ENCODE peak calls at places on chromosomes 16 and 17, in six cellular contexts. One of them, this sample, is unnamed.
A peak's percentile ranks its signal among the peaks of the same experiment; 100 is the strongest.

GRCh38 chr17:29347831-29348281 is 42.3 kb upstream of the TAOK1 start:
- DNase-seq in H1: no peak
- DNase-seq in HCT116: no peak
- DNase-seq in K562: no peak
- DNase-seq in HepG2: no peak
- DNase-seq in GM12878: no peak
- DNase-seq in this sample: no peak

GRCh38 chr17:44848961-44849489 is 1.3 kb downstream of the HIGD1B start:
- DNase-seq in H1: no peak
- DNase-seq in HCT116: no peak
- DNase-seq in K562: no peak
- DNase-seq in HepG2: no peak
- DNase-seq in GM12878: no peak
- DNase-seq in this sample: no peak

GRCh38 chr17:17742133-17742621 is 60.9 kb downstream of the RAI1 start:
- DNase-seq in H1: no peak
- DNase-seq in HCT116: no peak
- DNase-seq in K562: no peak
- DNase-seq in HepG2: no peak
- DNase-seq in GM12878: no peak
- DNase-seq in this sample: no peak

GRCh38 chr16:23700509-23700908 is 12.5 kb downstream of the ERN2 start:
- DNase-seq in H1: peak; percentile 75
- DNase-seq in HCT116: no peak
- DNase-seq in K562: peak; percentile 48
- DNase-seq in HepG2: no peak
- DNase-seq in GM12878: no peak
- DNase-seq in this sample: no peak

GRCh38 chr16:87703835-87704375 is 61.9 kb downstream of the KLHDC4 start:
- DNase-seq in H1: no peak
- DNase-seq in HCT116: no peak
- DNase-seq in K562: no peak
- DNase-seq in HepG2: no peak
- DNase-seq in GM12878: no peak
- DNase-seq in this sample: no peak

GRCh38 chr16:84553873-84554399 is 49.5 kb upstream of the MEAK7 start:
- DNase-seq in H1: no peak
- DNase-seq in HCT116: no peak
- DNase-seq in K562: no peak
- DNase-seq in HepG2: no peak
- DNase-seq in GM12878: no peak
- DNase-seq in this sample: no peak

GRCh38 chr17:67390006-67390645 is 13.0 kb downstream of the PITPNC1 start:
- DNase-seq in H1: no peak
- DNase-seq in HCT116: no peak
- DNase-seq in K562: no peak
- DNase-seq in HepG2: no peak
- DNase-seq in GM12878: no peak
- DNase-seq in this sample: no peak

GRCh38 chr16:4514606-4515005 is 24.0 kb downstream of the CDIP1 start:
- DNase-seq in H1: no peak
- DNase-seq in HCT116: no peak
- DNase-seq in K562: no peak
- DNase-seq in HepG2: no peak
- DNase-seq in GM12878: no peak
- DNase-seq in this sample: no peak

GRCh38 chr17:55710410-55710809 is 12.3 kb downstream of the TMEM100 start:
- DNase-seq in H1: no peak
- DNase-seq in HCT116: no peak
- DNase-seq in K562: no peak
- DNase-seq in HepG2: no peak
- DNase-seq in GM12878: no peak
- DNase-seq in this sample: no peak

GRCh38 chr17:44202756-44203155 is 3.1 kb upstream of the ATXN7L3 start:
- DNase-seq in H1: no peak
- DNase-seq in HCT116: no peak
- DNase-seq in K562: no peak
- DNase-seq in HepG2: no peak
- DNase-seq in GM12878: no peak
- DNase-seq in this sample: no peak

GRCh38 chr16:64122177-64122576 is 999.7 kb downstream of the CDH11 start:
- DNase-seq in H1: no peak
- DNase-seq in HCT116: no peak
- DNase-seq in K562: no peak
- DNase-seq in HepG2: no peak
- DNase-seq in GM12878: no peak
- DNase-seq in this sample: no peak

GRCh38 chr17:74515941-74516340 is 15.3 kb downstream of the CD300LB start:
- DNase-seq in H1: no peak
- DNase-seq in HCT116: no peak
- DNase-seq in K562: no peak
- DNase-seq in HepG2: no peak
- DNase-seq in GM12878: no peak
- DNase-seq in this sample: no peak

GRCh38 chr17:63295839-63296590 is 150.1 kb downstream of the CYB561 start:
- DNase-seq in H1: no peak
- DNase-seq in HCT116: no peak
- DNase-seq in K562: no peak
- DNase-seq in HepG2: no peak
- DNase-seq in GM12878: no peak
- DNase-seq in this sample: no peak

GRCh38 chr16:67443299-67443698 is 12.4 kb downstream of the HSD11B2 start:
- DNase-seq in H1: no peak
- DNase-seq in HCT116: no peak
- DNase-seq in K562: no peak
- DNase-seq in HepG2: no peak
- DNase-seq in GM12878: no peak
- DNase-seq in this sample: no peak

GRCh38 chr16:67438824-67439393 is 8.0 kb downstream of the HSD11B2 start:
- DNase-seq in H1: no peak
- DNase-seq in HCT116: no peak
- DNase-seq in K562: no peak
- DNase-seq in HepG2: no peak
- DNase-seq in GM12878: no peak
- DNase-seq in this sample: no peak

GRCh38 chr16:67441907-67442306 is 11.0 kb downstream of the HSD11B2 start:
- DNase-seq in H1: no peak
- DNase-seq in HCT116: no peak
- DNase-seq in K562: no peak
- DNase-seq in HepG2: no peak
- DNase-seq in GM12878: no peak
- DNase-seq in this sample: no peak

GRCh38 chr16:67442581-67443255 is 11.8 kb downstream of the HSD11B2 start:
- DNase-seq in H1: no peak
- DNase-seq in HCT116: no peak
- DNase-seq in K562: no peak
- DNase-seq in HepG2: no peak
- DNase-seq in GM12878: no peak
- DNase-seq in this sample: no peak

DNA sequence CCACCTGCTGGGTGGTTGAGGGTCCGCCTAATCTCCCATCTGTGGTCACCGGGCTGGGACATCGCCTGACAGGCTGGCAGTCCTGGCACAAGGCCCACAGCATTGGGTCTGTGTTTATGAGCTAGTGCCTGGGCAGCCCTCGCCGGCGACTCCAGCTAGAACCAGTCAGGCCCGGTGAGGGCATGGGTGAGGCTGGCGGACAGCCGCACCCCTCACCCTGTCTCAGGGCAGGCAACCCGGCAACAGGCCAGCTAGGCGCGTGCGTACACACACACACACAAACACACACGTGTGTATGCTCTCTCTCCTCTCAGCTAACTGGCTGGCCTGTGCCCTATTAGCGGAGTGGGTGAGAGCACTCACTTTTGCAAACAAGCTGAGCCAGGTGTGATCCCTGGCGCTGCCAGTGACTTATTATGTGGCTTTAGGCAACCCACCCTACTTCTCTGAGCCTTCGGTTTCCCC is 10.4 kb downstream of the HSD11B2 start:
- DNase-seq in H1: no peak
- DNase-seq in HCT116: no peak
- DNase-seq in K562: no peak
- DNase-seq in HepG2: no peak
- DNase-seq in GM12878: no peak
- DNase-seq in this sample: no peak
- TF ChIP-seq ZNF274 in H1: no peak
- TF ChIP-seq ZNF274 in HCT116: no peak
- TF ChIP-seq ZNF274 in K562: no peak
- TF ChIP-seq ZNF274 in HepG2: no peak
- TF ChIP-seq ZNF274 in GM12878: no peak
- TF ChIP-seq ZNF274 in this sample: no peak

DNA sequence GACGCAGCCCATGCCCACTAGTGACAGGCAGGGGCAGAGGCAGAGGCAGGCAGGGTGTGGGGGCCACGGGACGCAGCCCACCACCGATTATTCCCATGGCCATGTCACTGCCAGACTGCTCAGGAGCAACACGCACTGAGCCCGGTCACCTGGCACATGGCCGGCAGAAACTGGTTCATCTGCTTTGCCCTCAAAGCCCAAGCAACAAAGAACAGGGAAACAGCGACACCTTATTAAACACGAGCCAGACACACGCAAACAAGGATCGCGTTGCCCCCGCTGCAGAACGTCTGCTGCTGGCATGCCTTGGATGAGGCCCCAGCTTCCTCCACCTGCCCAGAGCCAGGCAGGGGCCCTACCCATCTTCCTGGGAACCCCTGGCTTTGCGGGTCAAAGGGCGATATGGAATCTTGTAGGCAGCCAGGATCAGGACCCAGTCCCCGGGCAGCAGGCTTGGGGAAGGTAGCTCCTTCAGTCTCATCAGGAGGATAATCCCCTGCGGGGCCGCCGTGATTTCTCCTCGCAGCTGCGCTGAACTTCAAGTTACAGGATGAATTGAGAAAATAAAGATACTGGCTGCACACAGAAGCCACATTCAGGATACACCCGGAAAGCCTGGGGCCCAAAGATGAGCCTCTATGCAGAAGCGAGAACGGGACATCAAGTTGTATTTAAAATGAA is 4.8 kb downstream of the TBC1D16 start:
- DNase-seq in H1: no peak
- DNase-seq in HCT116: no peak
- DNase-seq in K562: no peak
- DNase-seq in HepG2: no peak
- DNase-seq in GM12878: no peak
- DNase-seq in this sample: no peak
- H3K36me3 ChIP-seq in H1: no peaks in the 10 kb centered on the region
- H3K36me3 ChIP-seq in HCT116: no peaks in the 10 kb centered on the region
- H3K36me3 ChIP-seq in K562: no peaks in the 10 kb centered on the region
- H3K36me3 ChIP-seq in HepG2: no peaks in the 10 kb centered on the region
- H3K36me3 ChIP-seq in GM12878: no peaks in the 10 kb centered on the region
- H3K36me3 ChIP-seq in this sample: peaks cover 33% of the 10 kb centered on the region

GRCh38 chr17:6072157-6072556 is 2.0 kb downstream of the WSCD1 start:
- DNase-seq in H1: no peak
- DNase-seq in HCT116: no peak
- DNase-seq in K562: no peak
- DNase-seq in HepG2: no peak
- DNase-seq in GM12878: no peak
- DNase-seq in this sample: no peak

GRCh38 chr17:6073620-6074019 is 3.4 kb downstream of the WSCD1 start:
- DNase-seq in H1: no peak
- DNase-seq in HCT116: no peak
- DNase-seq in K562: no peak
- DNase-seq in HepG2: no peak
- DNase-seq in GM12878: no peak
- DNase-seq in this sample: no peak

GRCh38 chr17:6071528-6072065 is 1.4 kb downstream of the WSCD1 start:
- DNase-seq in H1: no peak
- DNase-seq in HCT116: no peak
- DNase-seq in K562: no peak
- DNase-seq in HepG2: no peak
- DNase-seq in GM12878: no peak
- DNase-seq in this sample: no peak

GRCh38 chr17:6070895-6071511 is 824 bp downstream of the WSCD1 start:
- DNase-seq in H1: peak; percentile 55
- DNase-seq in HCT116: no peak
- DNase-seq in K562: no peak
- DNase-seq in HepG2: no peak
- DNase-seq in GM12878: no peak
- DNase-seq in this sample: no peak

GRCh38 chr17:6072611-6073010 is 2.4 kb downstream of the WSCD1 start:
- DNase-seq in H1: no peak
- DNase-seq in HCT116: no peak
- DNase-seq in K562: no peak
- DNase-seq in HepG2: no peak
- DNase-seq in GM12878: no peak
- DNase-seq in this sample: no peak
- H3K27me3 ChIP-seq in H1: peaks cover 13% of the 10 kb centered on the region
- H3K27me3 ChIP-seq in HCT116: peaks cover 7% of the 10 kb centered on the region
- H3K27me3 ChIP-seq in K562: peaks cover 23% of the 10 kb centered on the region
- H3K27me3 ChIP-seq in HepG2: peaks cover 10% of the 10 kb centered on the region
- H3K27me3 ChIP-seq in GM12878: peaks cover 8% of the 10 kb centered on the region
- H3K27me3 ChIP-seq in this sample: peaks cover 32% of the 10 kb centered on the region

GRCh38 chr17:9120471-9120870 is 99.2 kb downstream of the NTN1 start:
- DNase-seq in H1: peak; percentile 65
- DNase-seq in HCT116: peak; percentile 3
- DNase-seq in K562: peak; percentile 20
- DNase-seq in HepG2: peak; percentile 8
- DNase-seq in GM12878: no peak
- DNase-seq in this sample: no peak

GRCh38 chr17:9110501-9110900 is 89.2 kb downstream of the NTN1 start:
- DNase-seq in H1: no peak
- DNase-seq in HCT116: no peak
- DNase-seq in K562: no peak
- DNase-seq in HepG2: no peak
- DNase-seq in GM12878: no peak
- DNase-seq in this sample: no peak

GRCh38 chr17:9116861-9117568 is 95.7 kb downstream of the NTN1 start:
- DNase-seq in H1: no peak
- DNase-seq in HCT116: no peak
- DNase-seq in K562: no peak
- DNase-seq in HepG2: no peak
- DNase-seq in GM12878: no peak
- DNase-seq in this sample: no peak

GRCh38 chr17:9116311-9116820 is 95.1 kb downstream of the NTN1 start:
- DNase-seq in H1: no peak
- DNase-seq in HCT116: no peak
- DNase-seq in K562: no peak
- DNase-seq in HepG2: no peak
- DNase-seq in GM12878: no peak
- DNase-seq in this sample: no peak

DNA sequence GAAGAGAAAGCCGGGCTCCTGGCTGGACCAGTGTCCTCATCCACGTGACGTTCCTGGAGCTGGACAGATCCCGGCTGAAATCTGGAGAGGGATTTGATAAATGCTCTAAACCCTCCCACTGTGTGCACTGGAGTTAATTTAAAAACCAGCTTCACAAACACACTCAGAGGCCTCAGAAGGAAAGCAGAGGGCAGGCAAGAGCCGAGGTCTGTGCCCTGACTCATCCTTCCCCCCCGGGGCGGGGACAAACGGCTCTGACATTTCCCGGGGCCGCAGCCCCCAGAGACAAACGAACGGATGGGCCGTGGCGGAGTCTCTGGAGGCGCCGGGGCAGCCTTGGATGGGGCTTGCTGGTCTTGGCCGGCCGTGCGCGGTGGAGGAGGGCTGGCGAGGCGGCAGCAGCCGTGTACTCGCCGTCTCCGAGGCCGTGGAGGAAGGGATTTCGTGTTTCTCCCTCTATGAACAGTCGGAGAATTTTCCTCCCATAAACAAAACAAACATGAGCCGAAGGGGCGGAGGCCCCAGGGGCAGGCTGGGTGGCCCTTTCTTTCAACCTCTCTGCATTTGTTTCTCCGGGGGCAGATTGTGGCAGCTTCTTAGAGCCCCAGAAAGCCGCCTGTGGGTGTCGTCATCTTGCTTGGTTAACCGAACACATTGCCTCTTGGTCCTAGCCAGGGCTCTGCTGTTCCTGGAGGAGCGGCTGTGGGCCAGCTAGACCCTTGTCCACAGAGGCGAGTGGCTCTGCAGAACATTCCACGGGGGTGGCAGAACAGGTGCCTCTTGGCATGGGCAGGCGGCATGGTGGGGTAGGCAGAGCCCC is 94.3 kb downstream of the NTN1 start:
- DNase-seq in H1: peak; percentile 85
- DNase-seq in HCT116: no peak
- DNase-seq in K562: peak; percentile 9
- DNase-seq in HepG2: peak; percentile 4
- DNase-seq in GM12878: no peak
- DNase-seq in this sample: peak; percentile 56
- TF ChIP-seq ZNF274 in H1: no peak
- TF ChIP-seq ZNF274 in HCT116: no peak
- TF ChIP-seq ZNF274 in K562: no peak
- TF ChIP-seq ZNF274 in HepG2: no peak
- TF ChIP-seq ZNF274 in GM12878: no peak
- TF ChIP-seq ZNF274 in this sample: no peak